ENCODE peak calls at places on chromosomes 16 and 17, in six cellular contexts. E is heart left ventricle, Y is ovary, D is suprapubic skin, K is stomach, N is uterus. A is an unnamed sample.

GRCh38 chr16:46673320-46674013 is 15.5 kb downstream of the VPS35 start:
- DNase-seq in N (no peak), E (no peak), D (no peak), Y (no peak), K (peak), A (no peak)

GRCh38 chr17:16974569-16975265 is 2.8 kb upstream of the TNFRSF13B start:
- DNase-seq in E (no peak), D (no peak), N (no peak), Y (no peak), K (no peak), A (no peak)

GRCh38 chr17:18141210-18141803 is 32.8 kb downstream of the MYO15A start:
- DNase-seq in N (peak), D (no peak), Y (no peak), E (no peak), K (no peak), A (peak)

GRCh38 chr17:21113106-21113690 is 13.6 kb upstream of the DHRS7B start:
- DNase-seq in D (no peak), Y (no peak), K (no peak), N (no peak), E (no peak), A (no peak)

GRCh38 chr17:49576906-49577650 is 1.4 kb downstream of the NXPH3 start:
- DNase-seq in Y (no peak), N (no peak), K (no peak), E (no peak), D (no peak), A (no peak)

GRCh38 chr16:8644513-8645140 is 23.1 kb downstream of the METTL22 start:
- DNase-seq in E (no peak), D (no peak), N (no peak), K (peak), Y (no peak), A (no peak)

GRCh38 chr17:78883090-78883532 is 19.9 kb downstream of the CEP295NL start:
- DNase-seq in K (peak), E (no peak), N (peak), D (peak), Y (peak), A (peak)

GRCh38 chr16:85138825-85139627 is 26.8 kb upstream of the CIBAR2 start:
- DNase-seq in K (no peak), Y (no peak), N (no peak), D (no peak), E (no peak), A (no peak)

GRCh38 chr17:7139400-7139799 is 24.8 kb upstream of the ASGR2 start:
- DNase-seq in K (no peak), E (no peak), N (no peak), D (no peak), Y (no peak), A (no peak)

GRCh38 chr17:74484066-74484465 is 17.6 kb downstream of the CD300A start:
- DNase-seq in N (no peak), K (no peak), E (no peak), Y (no peak), D (peak), A (no peak)

GRCh38 chr16:67244387-67245188 is 2.7 kb downstream of the FHOD1 start:
- DNase-seq in Y (no peak), E (peak), K (peak), N (peak), D (peak), A (no peak)

GRCh38 chr16:87346517-87347060 is 29.4 kb upstream of the C16orf95 start:
- DNase-seq in D (no peak), N (no peak), K (no peak), E (no peak), Y (no peak), A (no peak)

GRCh38 chr17:75645889-75646625 is 12.8 kb downstream of the SMIM5 start:
- DNase-seq in Y (no peak), N (peak), K (peak), E (peak), D (no peak), A (no peak)

GRCh38 chr17:65556910-65557348 is 4.5 kb downstream of the AXIN2 start:
- DNase-seq in D (no peak), N (no peak), K (no peak), Y (no peak), E (no peak), A (no peak)

GRCh38 chr16:11256657-11257130 is 690 bp upstream of the SOCS1 start:
- DNase-seq in E (peak), K (peak), Y (no peak), D (peak), N (no peak), A (peak)

GRCh38 chr17:60149691-60150582 is at the start of gene CA4:
- DNase-seq in K (no peak), Y (no peak), E (peak), D (no peak), N (no peak), A (no peak)

GRCh38 chr16:583815-584591 is 5.9 kb upstream of the RAB40C start:
- DNase-seq in E (peak), N (no peak), D (no peak), K (no peak), Y (peak), A (no peak)

GRCh38 chr17:27532269-27533067 is 76.2 kb downstream of the KSR1 start:
- DNase-seq in N (no peak), Y (peak), E (no peak), D (no peak), K (peak), A (no peak)

GRCh38 chr16:7376227-7376626 is 43.6 kb downstream of the RBFOX1 start:
- DNase-seq in D (no peak), K (no peak), E (no peak), Y (no peak), N (no peak), A (no peak)

GRCh38 chr16:57345021-57345420 is 13.6 kb upstream of the CCL22 start:
- DNase-seq in N (no peak), D (no peak), Y (no peak), E (no peak), K (no peak), A (no peak)

GRCh38 chr16:81483064-81483969 is 38.7 kb downstream of the CMIP start:
- DNase-seq in K (no peak), Y (no peak), D (no peak), E (no peak), N (no peak), A (no peak)

GRCh38 chr17:64073771-64074703 is 53.6 kb upstream of the ICAM2 start:
- DNase-seq in D (no peak), Y (no peak), E (no peak), K (no peak), N (no peak), A (no peak)

GRCh38 chr17:79925242-79925957 is 86.2 kb upstream of the CBX4 start:
- DNase-seq in K (peak), Y (no peak), E (no peak), N (no peak), D (no peak), A (no peak)

GRCh38 chr17:75517277-75517865 is 1.0 kb downstream of the TSEN54 start:
- DNase-seq in N (peak), K (peak), D (peak), E (no peak), Y (no peak), A (no peak)

GRCh38 chr16:25126820-25127232 is 15.3 kb downstream of the LCMT1 start:
- DNase-seq in Y (no peak), K (no peak), E (no peak), D (no peak), N (peak), A (no peak)

GRCh38 chr16:64585367-64585766 is 536.5 kb downstream of the CDH11 start:
- DNase-seq in N (no peak), D (no peak), Y (no peak), K (no peak), E (no peak), A (no peak)

GRCh38 chr16:10741844-10742243 is 1.8 kb upstream of the NUBP1 start:
- DNase-seq in K (peak), Y (peak), N (no peak), D (no peak), E (no peak), A (no peak)

GRCh38 chr17:38704645-38705522 is at the start of gene MLLT6:
- DNase-seq in Y (peak), N (peak), E (peak), D (no peak), K (peak), A (peak)

GRCh38 chr17:38707678-38708351 is 2.7 kb downstream of the MLLT6 start:
- DNase-seq in D (no peak), E (no peak), Y (no peak), N (no peak), K (no peak), A (no peak)

GRCh38 chr17:38705523-38705802 is 390 bp downstream of the MLLT6 start:
- DNase-seq in N (no peak), D (no peak), K (no peak), E (no peak), Y (no peak), A (no peak)

GRCh38 chr17:38706625-38707298 is 1.7 kb downstream of the MLLT6 start:
- DNase-seq in N (no peak), E (no peak), D (no peak), Y (no peak), K (no peak), A (no peak)

GRCh38 chr17:38705803-38706624 is 941 bp downstream of the MLLT6 start:
- DNase-seq in K (peak), E (peak), D (peak), Y (peak), N (peak), A (peak)
- TF ChIP-seq POLR2A in K (no peak), E (no peak), D (no peak), Y (no peak), N (no peak), A (no peak)

GRCh38 chr17:76726231-76726765 is at the start of gene JMJD6:
- DNase-seq in D (peak), E (peak), K (peak), N (peak), Y (peak), A (peak)
- TF ChIP-seq POLR2A in D (peak), E (peak), K (no peak), N (peak), Y (peak), A (peak)

GRCh38 chr17:12078791-12079190 is 58.1 kb downstream of the MAP2K4 start:
- DNase-seq in E (no peak), Y (no peak), N (no peak), D (no peak), K (no peak), A (no peak)
- TF ChIP-seq POLR2A in E (no peak), Y (no peak), N (no peak), D (no peak), K (no peak), A (no peak)

GRCh38 chr17:40100419-40100668 is at the start of gene NR1D1:
- DNase-seq in K (no peak), D (no peak), N (no peak), Y (no peak), E (no peak), A (no peak)
- TF ChIP-seq POLR2A in K (no peak), D (no peak), N (no peak), Y (no peak), E (peak), A (peak)

DNA sequence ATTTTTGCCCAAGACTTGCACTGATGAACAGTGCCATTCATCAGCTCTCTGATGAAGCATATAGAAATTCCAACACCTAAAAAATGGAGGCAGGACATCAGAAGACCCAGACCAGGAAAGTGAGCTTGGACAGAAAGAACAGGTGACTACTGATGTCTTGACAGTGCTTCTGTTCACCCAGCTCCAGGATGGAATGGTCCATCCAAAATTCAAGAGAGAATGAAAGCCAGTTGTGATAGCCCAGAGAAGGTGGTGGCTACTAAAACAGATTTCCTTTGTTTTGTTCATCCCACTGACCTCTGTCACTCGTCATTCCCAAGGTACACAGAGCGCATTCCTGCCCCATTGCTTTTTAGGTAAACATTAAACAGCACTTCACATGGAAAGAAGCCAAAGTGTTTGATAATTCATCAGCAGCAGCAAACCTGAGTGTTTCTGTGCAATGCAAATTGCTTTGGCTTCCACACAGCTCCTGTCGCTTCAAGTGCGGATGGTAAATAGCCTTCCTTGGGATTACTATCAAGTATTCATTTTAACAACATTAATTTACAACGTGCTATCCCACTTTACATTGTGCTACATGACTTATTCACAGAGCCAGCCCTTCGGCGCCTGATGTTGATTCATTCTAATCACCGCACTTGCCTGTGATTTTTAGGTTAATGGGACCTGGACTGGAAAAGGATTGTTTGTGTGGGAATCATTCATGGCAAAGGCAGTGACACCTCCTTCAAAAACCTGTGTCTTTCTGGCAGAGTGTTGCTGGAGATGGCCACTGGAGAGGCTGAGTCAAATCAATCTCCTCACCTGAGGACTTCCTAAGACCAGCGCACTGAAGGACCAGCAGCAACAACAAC is 65.1 kb upstream of the TOX3 start:
- DNase-seq in K (peak), N (no peak), Y (no peak), E (no peak), D (no peak), A (no peak)
- TF ChIP-seq POLR2A in K (no peak), N (no peak), Y (no peak), E (no peak), D (no peak), A (no peak)

GRCh38 chr17:82022310-82022980 is at the start of gene CENPX:
- DNase-seq in E (no peak), N (no peak), Y (no peak), K (no peak), D (no peak), A (no peak)
- TF ChIP-seq POLR2A in E (no peak), N (no peak), Y (peak), K (no peak), D (no peak), A (no peak)

GRCh38 chr17:45051060-45051719 is at the start of gene DCAKD:
- DNase-seq in D (peak), Y (peak), N (peak), E (peak), K (peak), A (peak)
- TF ChIP-seq POLR2A in D (peak), Y (peak), N (peak), E (no peak), K (no peak), A (peak)

GRCh38 chr16:30340621-30341020 is 14.5 kb downstream of the CD2BP2 start:
- DNase-seq in D (no peak), E (no peak), N (no peak), K (no peak), Y (no peak), A (no peak)

GRCh38 chr16:30335598-30336474 is 19.3 kb downstream of the CD2BP2 start:
- DNase-seq in K (no peak), D (peak), Y (peak), N (no peak), E (no peak), A (no peak)
- TF ChIP-seq POLR2A in K (no peak), D (no peak), Y (no peak), N (no peak), E (no peak), A (no peak)

A was measured in tibial nerve.